ENCODE peak calls at places on chromosomes 3 and 15, in five cellular contexts. A, M, K, E and L are unnamed samples.

GRCh38 chr3:3189102-3189727 is 9.7 kb upstream of the CRBN start:
- DNase-seq in K (no peak), M (no peak), A (no peak), E (peak), L (no peak)

GRCh38 chr3:11238880-11239279 is 33.3 kb upstream of the ATG7 start:
- DNase-seq in M (peak), K (no peak), A (peak), E (peak), L (no peak)

GRCh38 chr15:59501531-59502113 is 63.6 kb downstream of the FAM81A start:
- DNase-seq in M (peak), A (peak), K (peak), E (peak), L (no peak)

GRCh38 chr3:67077656-67078055 is 79.5 kb downstream of the KBTBD8 start:
- DNase-seq in A (no peak), M (peak), K (no peak), E (no peak), L (no peak)

GRCh38 chr3:44421280-44421679 is 56.2 kb downstream of the ZNF445 start:
- DNase-seq in M (no peak), A (no peak), E (no peak), K (no peak), L (peak)

GRCh38 chr15:68674975-68675374 is 96.2 kb downstream of the CORO2B start:
- DNase-seq in E (no peak), M (no peak), K (no peak), A (no peak), L (peak)

GRCh38 chr15:34154725-34155204 is 52.9 kb downstream of the PGBD4 start:
- DNase-seq in A (peak), M (peak), E (peak), K (no peak), L (no peak)

GRCh38 chr15:69553686-69554085 is 101.1 kb downstream of the RPLP1 start:
- DNase-seq in E (no peak), M (no peak), K (no peak), A (no peak), L (no peak)

GRCh38 chr3:2810723-2811122 is 299.5 kb downstream of the IL5RA start:
- DNase-seq in K (no peak), M (no peak), E (no peak), A (no peak), L (no peak)

GRCh38 chr15:68735610-68736009 is 85.1 kb downstream of the ANP32A start:
- DNase-seq in A (no peak), E (no peak), M (no peak), K (no peak), L (no peak)

GRCh38 chr3:14517601-14518431 is 22.3 kb downstream of the GRIP2 start:
- DNase-seq in A (no peak), K (no peak), M (no peak), E (no peak), L (no peak)

GRCh38 chr15:83928878-83929418 is 275.0 kb downstream of the ADAMTSL3 start:
- DNase-seq in E (no peak), K (no peak), M (no peak), A (no peak), L (no peak)

GRCh38 chr3:126373146-126373613 is 16.0 kb upstream of the KLF15 start:
- DNase-seq in A (no peak), E (no peak), K (no peak), M (no peak), L (peak)

GRCh38 chr3:183692436-183692835 is 5.2 kb upstream of the YEATS2 start:
- DNase-seq in E (no peak), M (no peak), A (no peak), K (no peak), L (no peak)

GRCh38 chr3:29385056-29385455 is 104.2 kb downstream of the RBMS3 start:
- DNase-seq in E (peak), K (no peak), A (no peak), M (no peak), L (no peak)

GRCh38 chr15:75200765-75201608 is 695 bp upstream of the C15orf39 start:
- DNase-seq in K (peak), M (no peak), E (no peak), A (peak), L (peak)

GRCh38 chr15:47718474-47719440 is 1.5 kb downstream of the SEMA6D start:
- DNase-seq in K (peak), A (no peak), M (no peak), E (no peak), L (no peak)

GRCh38 chr3:105883798-105884377 is 15.1 kb upstream of the CBLB start:
- DNase-seq in E (peak), M (no peak), K (no peak), A (no peak), L (no peak)

GRCh38 chr3:195815169-195815771 is 3.5 kb upstream of the MUC4 start:
- DNase-seq in A (peak), K (no peak), M (no peak), E (no peak), L (no peak)

GRCh38 chr3:98901032-98901464 is 447 bp downstream of the DCBLD2 start:
- DNase-seq in M (no peak), A (peak), K (peak), E (no peak), L (peak)

GRCh38 chr3:32873491-32874130 is 55.8 kb downstream of the TRIM71 start:
- DNase-seq in E (no peak), M (no peak), K (no peak), A (no peak), L (no peak)

GRCh38 chr15:42457445-42458442 is 33.2 kb downstream of the ZNF106 start:
- DNase-seq in M (peak), K (no peak), A (no peak), E (peak), L (peak)

GRCh38 chr3:39900462-39901002 is 91.1 kb downstream of the MYRIP start:
- DNase-seq in A (no peak), E (no peak), K (no peak), M (no peak), L (no peak)

GRCh38 chr3:14658978-14659377 is 7.4 kb downstream of the CCDC174 start:
- DNase-seq in K (no peak), E (no peak), M (no peak), A (no peak), L (no peak)

GRCh38 chr3:13301295-13301987 is 118.7 kb downstream of the NUP210 start:
- DNase-seq in K (no peak), A (peak), M (peak), E (peak), L (no peak)

GRCh38 chr15:78715930-78716329 is 74.9 kb upstream of the CHRNB4 start:
- DNase-seq in A (no peak), K (no peak), M (peak), E (peak), L (peak)

GRCh38 chr3:195198424-195199346 is 72.3 kb downstream of the XXYLT1 start:
- DNase-seq in M (no peak), E (no peak), A (no peak), K (peak), L (no peak)